ENCODE peak calls at places on chromosomes 5 and 9, in four cellular contexts. P is A549, A is K562, Q is HepG2. S is an unnamed sample.
A peak's percentile ranks its signal among the peaks of the same experiment; 100 is the strongest.

GRCh38 chr5:54753034-54753433 is 232.4 kb downstream of the ESM1 start:
- DNase-seq in Q (no peak), P (no peak), A (no peak), S (peak; percentile 79)

GRCh38 chr9:131727795-131728545 is 11.9 kb downstream of the RAPGEF1 start:
- DNase-seq in P (no peak), A (no peak), Q (no peak), S (no peak)

GRCh38 chr5:171425596-171426244 is 6.3 kb downstream of the FGF18 start:
- DNase-seq in P (no peak), Q (no peak), A (no peak), S (no peak)

GRCh38 chr5:108233617-108234016 is 148.3 kb downstream of the FBXL17 start:
- DNase-seq in A (no peak), Q (no peak), P (no peak), S (no peak)

GRCh38 chr5:102886586-102886985 is 131.5 kb downstream of the PAM start:
- DNase-seq in A (no peak), P (no peak), Q (no peak), S (peak; percentile 52)

GRCh38 chr5:152701305-152701704 is 296.2 kb upstream of the NMUR2 start:
- DNase-seq in P (no peak), A (no peak), Q (no peak), S (no peak)

GRCh38 chr5:141915881-141916336 is 7.8 kb upstream of the DELE1 start:
- DNase-seq in P (no peak), A (no peak), Q (no peak), S (no peak)

GRCh38 chr5:159001247-159001646 is 98.5 kb downstream of the EBF1 start:
- DNase-seq in Q (no peak), P (no peak), A (no peak), S (no peak)

GRCh38 chr5:159971931-159972461 is 36.9 kb upstream of the TTC1 start:
- DNase-seq in P (no peak), Q (no peak), A (no peak), S (no peak)

GRCh38 chr9:99167120-99167519 is 54.6 kb downstream of the ALG2 start:
- DNase-seq in Q (no peak), A (peak; percentile 33), P (no peak), S (no peak)

GRCh38 chr9:137222190-137223077 is at the start of gene RNF208:
- DNase-seq in P (no peak), A (no peak), Q (no peak), S (no peak)

GRCh38 chr5:113380299-113381014 is 54.3 kb downstream of the TSSK1B start:
- DNase-seq in P (no peak), A (no peak), Q (no peak), S (peak; percentile 30)

GRCh38 chr9:87549774-87550173 is 52.1 kb downstream of the DAPK1 start:
- DNase-seq in A (no peak), P (no peak), Q (no peak), S (no peak)

GRCh38 chr9:87548159-87548558 is 50.5 kb downstream of the DAPK1 start:
- DNase-seq in P (no peak), A (no peak), Q (no peak), S (no peak)

GRCh38 chr9:87546704-87547103 is 49.0 kb downstream of the DAPK1 start:
- DNase-seq in A (no peak), P (no peak), Q (peak; percentile 25), S (no peak)

GRCh38 chr9:87545858-87546257 is 48.2 kb downstream of the DAPK1 start:
- DNase-seq in A (no peak), P (no peak), Q (no peak), S (peak; percentile 2)

GRCh38 chr9:87547665-87548064 is 50.0 kb downstream of the DAPK1 start:
- DNase-seq in P (peak; percentile 21), Q (peak; percentile 12), A (peak; percentile 17), S (no peak)
- TF ChIP-seq SMC3 in P (no peak), Q (no peak), A (no peak), S (no peak)

GRCh38 chr9:114112778-114113585 is 13.9 kb upstream of the KIF12 start:
- DNase-seq in Q (no peak), P (peak; percentile 23), A (no peak), S (peak; percentile 75)
- TF ChIP-seq MAFK in Q (no peak), P (no peak), A (no peak), S (no peak)

GRCh38 chr5:32779754-32780415 is 68.8 kb downstream of the NPR3 start:
- DNase-seq in Q (no peak), A (no peak), P (no peak), S (no peak)

GRCh38 chr5:32790411-32790951 is 79.4 kb downstream of the NPR3 start:
- DNase-seq in Q (no peak), A (no peak), P (no peak), S (peak; percentile 61)

GRCh38 chr5:32780508-32780919 is 69.4 kb downstream of the NPR3 start:
- DNase-seq in P (no peak), A (no peak), Q (no peak), S (peak; percentile 17)

GRCh38 chr5:32783658-32784057 is 72.5 kb downstream of the NPR3 start:
- DNase-seq in A (no peak), P (no peak), Q (no peak), S (no peak)

DNA sequence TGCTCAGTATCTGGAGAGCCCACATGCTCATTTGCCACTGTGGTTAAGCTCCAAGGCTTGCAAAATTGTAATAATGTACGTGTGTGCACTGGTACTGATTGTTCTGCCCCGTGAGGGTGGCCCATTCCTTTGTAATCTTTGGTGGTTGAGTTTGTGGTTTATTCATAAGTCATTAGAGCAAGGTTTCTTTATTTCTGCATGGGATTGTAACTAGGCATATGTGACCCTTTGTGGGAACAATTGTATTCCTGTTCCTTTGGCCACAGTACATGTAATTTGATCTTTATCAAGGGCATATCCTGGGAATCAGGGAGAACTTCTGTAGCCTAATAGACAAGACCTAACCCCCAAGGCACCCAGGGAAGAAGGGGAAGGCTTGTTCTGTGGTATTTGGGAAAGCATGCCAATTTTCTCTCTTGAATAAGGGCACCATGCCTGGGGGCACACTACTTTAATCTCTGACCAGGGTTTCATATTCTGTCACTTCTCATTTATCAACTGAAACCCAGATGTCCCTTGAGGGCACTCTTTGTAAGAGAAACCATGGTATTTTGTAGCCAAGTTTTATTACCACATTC is 74.6 kb downstream of the NPR3 start:
- DNase-seq in Q (no peak), P (no peak), A (no peak), S (no peak)
- TF ChIP-seq SMC3 in Q (no peak), P (no peak), A (no peak), S (no peak)

GRCh38 chr9:125508261-125508660 is 198.7 kb downstream of the MAPKAP1 start:
- DNase-seq in P (no peak), A (no peak), Q (no peak), S (no peak)

GRCh38 chr9:125507247-125507646 is 199.8 kb downstream of the MAPKAP1 start:
- DNase-seq in P (no peak), Q (no peak), A (no peak), S (no peak)

GRCh38 chr9:125509476-125509875 is 197.5 kb downstream of the MAPKAP1 start:
- DNase-seq in A (no peak), Q (no peak), P (no peak), S (peak; percentile 87)

GRCh38 chr9:125506045-125506444 is 201.0 kb downstream of the MAPKAP1 start:
- DNase-seq in A (no peak), Q (no peak), P (no peak), S (no peak)

DNA sequence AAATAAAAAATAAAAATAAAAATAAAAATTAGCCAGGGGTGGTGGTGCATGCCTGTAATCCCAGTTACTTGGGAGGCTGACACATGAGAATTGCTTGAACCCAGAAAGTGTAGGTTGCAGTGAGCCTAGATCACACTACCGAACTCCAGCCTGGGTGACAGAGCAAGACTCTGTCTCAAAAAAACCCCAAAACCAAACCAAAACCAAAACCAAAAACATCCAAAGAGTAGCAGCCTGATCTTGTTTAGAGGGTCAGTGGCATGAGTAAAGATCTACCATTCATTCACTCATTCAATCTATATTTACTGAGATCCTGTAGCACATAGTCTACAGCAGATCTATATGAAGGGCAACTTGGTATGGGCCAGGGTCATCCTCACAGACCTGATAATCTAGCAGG is 202.4 kb downstream of the MAPKAP1 start:
- DNase-seq in Q (no peak), A (no peak), P (no peak), S (no peak)
- TF ChIP-seq MAFK in Q (no peak), A (no peak), P (no peak), S (no peak)

GRCh38 chr9:69264526-69264925 is 60.5 kb upstream of the ENTREP1 start:
- DNase-seq in Q (no peak), P (no peak), A (no peak), S (no peak)
- TF ChIP-seq SMC3 in Q (no peak), P (no peak), A (no peak), S (no peak)

GRCh38 chr9:133141833-133142594 is 21.0 kb upstream of the RALGDS start:
- DNase-seq in A (no peak), Q (no peak), P (no peak), S (no peak)

GRCh38 chr9:133144887-133145466 is 18.7 kb downstream of the GBGT1 start:
- DNase-seq in Q (no peak), P (no peak), A (no peak), S (peak; percentile 12)

GRCh38 chr9:133144142-133144886 is 19.4 kb downstream of the GBGT1 start:
- DNase-seq in P (peak; percentile 80), Q (peak; percentile 81), A (peak; percentile 76), S (peak; percentile 51)

GRCh38 chr9:133143639-133144141 is 20.0 kb downstream of the GBGT1 start:
- DNase-seq in Q (no peak), A (no peak), P (no peak), S (no peak)

GRCh38 chr9:133142657-133143592 is 20.8 kb downstream of the GBGT1 start:
- DNase-seq in Q (no peak), A (no peak), P (no peak), S (no peak)
- TF ChIP-seq MAFK in Q (no peak), A (no peak), P (no peak), S (no peak)

GRCh38 chr9:38018964-38019602 is 49.9 kb downstream of the SHB start:
- DNase-seq in A (no peak), Q (peak; percentile 63), P (peak; percentile 73), S (peak; percentile 89)
- TF ChIP-seq SMC3 in A (no peak), Q (no peak), P (peak; percentile 20), S (no peak)

GRCh38 chr9:31582561-31582960 is 801.9 kb upstream of the ACO1 start:
- DNase-seq in Q (no peak), A (no peak), P (no peak), S (no peak)
- TF ChIP-seq MAFK in Q (no peak), A (no peak), P (no peak), S (no peak)